ENCODE peak calls at places on chromosome 1, in eight cellular contexts. P, L, K, M, E, S, H and W are unnamed samples.

GRCh38 chr1:6280761-6281451 is 20.0 kb upstream of the GPR153 start:
- DNase-seq in M (no peak), K (no peak), L (no peak), S (peak), P (peak), H (peak), E (no peak), W (no peak)

GRCh38 chr1:155938220-155938627 is 3.2 kb upstream of the RXFP4 start:
- DNase-seq in H (peak), S (peak), E (peak), K (no peak), M (peak), L (peak), P (no peak), W (peak)

GRCh38 chr1:167862432-167863076 is 51.4 kb downstream of the ADCY10 start:
- DNase-seq in K (no peak), S (no peak), P (no peak), M (no peak), L (peak), E (no peak), H (no peak), W (peak)

GRCh38 chr1:84997667-84998600 is 1.0 kb upstream of the MCOLN2 start:
- DNase-seq in K (no peak), E (no peak), H (no peak), L (no peak), S (peak), P (no peak), M (no peak), W (peak)

GRCh38 chr1:9835758-9836631 is 12.2 kb upstream of the CLSTN1 start:
- DNase-seq in K (no peak), S (peak), E (no peak), M (no peak), P (peak), H (no peak), L (no peak), W (peak)

GRCh38 chr1:84069236-84069845 is 70.4 kb upstream of the TTLL7 start:
- DNase-seq in M (peak), E (no peak), K (no peak), S (no peak), L (no peak), H (no peak), P (no peak), W (no peak)

GRCh38 chr1:87820667-87821066 is 492.0 kb downstream of the LMO4 start:
- DNase-seq in H (no peak), P (no peak), L (no peak), E (no peak), S (no peak), K (no peak), M (no peak), W (no peak)

GRCh38 chr1:224124220-224124619 is 10.3 kb downstream of the FBXO28 start:
- DNase-seq in H (no peak), L (no peak), S (no peak), M (no peak), P (no peak), K (no peak), E (no peak), W (peak)

GRCh38 chr1:56569661-56570060 is 9.7 kb downstream of the PLPP3 start:
- DNase-seq in L (no peak), K (no peak), H (no peak), M (no peak), E (no peak), S (no peak), P (no peak), W (peak)

GRCh38 chr1:17119076-17119743 is at the start of gene PADI2:
- DNase-seq in M (peak), H (peak), E (no peak), L (peak), K (no peak), P (no peak), S (peak), W (peak)

GRCh38 chr1:230822092-230822581 is 46.2 kb downstream of the C1orf198 start:
- DNase-seq in K (no peak), P (peak), L (peak), H (peak), E (peak), M (no peak), S (no peak), W (no peak)